ENCODE peak calls at places on chromosome 22, in eight cellular contexts. R is amygdala, C is mucosa of gallbladder, G is activated T-cell treated with anti-CD3 and anti-CD28 coated beads for 24 hours, L is right atrium auricular region, P is psoas muscle, E is posterior cingulate gyrus, X is astrocyte of the hippocampus. J is an unnamed sample.

GRCh38 chr22:27961680-27962079 is 42.6 kb upstream of the PITPNB start:
- DNase-seq in R (no peak), C (no peak), G (no peak), L (no peak), P (no peak), E (no peak), X (no peak), J (no peak)

GRCh38 chr22:38788417-38788816 is 5.5 kb downstream of the DNAL4 start:
- DNase-seq in R (no peak), C (peak), G (no peak), L (peak), P (no peak), E (no peak), X (peak), J (no peak)

GRCh38 chr22:43880743-43881055 is 11.1 kb downstream of the PNPLA5 start:
- DNase-seq in R (no peak), C (no peak), G (no peak), L (no peak), P (peak), E (peak), X (no peak), J (no peak)

GRCh38 chr22:48779661-48780596 is 1047.7 kb downstream of the BRD1 start:
- DNase-seq in R (no peak), C (no peak), G (no peak), L (peak), P (no peak), E (no peak), X (no peak), J (no peak)

GRCh38 chr22:26986884-26987283 is 329.5 kb downstream of the MIAT start:
- DNase-seq in R (no peak), C (no peak), G (no peak), L (no peak), P (no peak), E (no peak), X (no peak), J (no peak)

GRCh38 chr22:26648011-26648497 is 9.3 kb upstream of the MIAT start:
- DNase-seq in R (no peak), C (no peak), G (no peak), L (no peak), P (no peak), E (peak), X (no peak), J (no peak)

GRCh38 chr22:31104869-31105268 is 2.5 kb downstream of the SELENOM start:
- DNase-seq in R (no peak), C (no peak), G (no peak), L (no peak), P (no peak), E (no peak), X (peak), J (no peak)

GRCh38 chr22:36086170-36086490 is 57.5 kb upstream of the RBFOX2 start:
- DNase-seq in R (no peak), C (no peak), G (no peak), L (no peak), P (no peak), E (no peak), X (no peak), J (no peak)

GRCh38 chr22:44337658-44338004 is 24.9 kb upstream of the SHISAL1 start:
- DNase-seq in R (no peak), C (no peak), G (no peak), L (peak), P (no peak), E (peak), X (peak), J (no peak)

GRCh38 chr22:49955581-49956417 is 4.8 kb upstream of the PIM3 start:
- DNase-seq in R (no peak), C (no peak), G (no peak), L (no peak), P (peak), E (peak), X (no peak), J (no peak)

GRCh38 chr22:50260801-50261614 is 475 bp downstream of the MAPK12 start:
- DNase-seq in R (no peak), C (no peak), G (no peak), L (no peak), P (peak), E (peak), X (peak), J (no peak)

GRCh38 chr22:33882991-33883390 is 37.3 kb downstream of the LARGE1 start:
- DNase-seq in R (no peak), C (no peak), G (no peak), L (no peak), P (no peak), E (no peak), X (no peak), J (no peak)

GRCh38 chr22:42939941-42940653 is 74.9 kb downstream of the PACSIN2 start:
- DNase-seq in R (no peak), C (peak), G (no peak), L (no peak), P (no peak), E (no peak), X (peak), J (no peak)

GRCh38 chr22:20550057-20550817 is 42.8 kb downstream of the MED15 start:
- DNase-seq in R (no peak), C (no peak), G (no peak), L (no peak), P (peak), E (no peak), X (no peak), J (no peak)

GRCh38 chr22:37794376-37794775 is 13.4 kb upstream of the GCAT start:
- DNase-seq in R (no peak), C (no peak), G (no peak), L (no peak), P (no peak), E (no peak), X (no peak), J (no peak)

GRCh38 chr22:21447694-21448402 is 19.3 kb upstream of the TMEM191C start:
- DNase-seq in R (no peak), C (peak), G (no peak), L (no peak), P (peak), E (peak), X (no peak), J (peak)

GRCh38 chr22:38135133-38135706 is 24.7 kb upstream of the BAIAP2L2 start:
- DNase-seq in R (no peak), C (no peak), G (no peak), L (no peak), P (no peak), E (peak), X (peak), J (no peak)

GRCh38 chr22:31177420-31178162 is 17.6 kb downstream of the RNF185 start:
- DNase-seq in R (no peak), C (peak), G (no peak), L (no peak), P (no peak), E (no peak), X (peak), J (peak)

GRCh38 chr22:27462190-27462589 is 339.4 kb downstream of the MN1 start:
- DNase-seq in R (peak), C (no peak), G (no peak), L (no peak), P (no peak), E (peak), X (peak), J (no peak)

GRCh38 chr22:23219787-23220484 is 39.6 kb downstream of the BCR start:
- DNase-seq in R (no peak), C (peak), G (peak), L (no peak), P (no peak), E (peak), X (peak), J (no peak)

GRCh38 chr22:24302591-24302990 is 32.0 kb downstream of the SPECC1L start:
- DNase-seq in R (no peak), C (no peak), G (no peak), L (no peak), P (no peak), E (no peak), X (no peak), J (no peak)

GRCh38 chr22:19038164-19038546 is 84.1 kb downstream of the DGCR2 start:
- DNase-seq in R (no peak), C (no peak), G (no peak), L (no peak), P (no peak), E (peak), X (no peak), J (no peak)

GRCh38 chr22:44033689-44034088 is 9.6 kb downstream of the PARVB start:
- DNase-seq in R (no peak), C (no peak), G (no peak), L (no peak), P (peak), E (peak), X (no peak), J (no peak)

GRCh38 chr22:19629720-19630419 is 84.4 kb upstream of the SEPTIN5 start:
- DNase-seq in R (no peak), C (peak), G (peak), L (peak), P (peak), E (peak), X (peak), J (peak)

GRCh38 chr22:37684803-37685615 is 1.1 kb upstream of the NOL12 start:
- DNase-seq in R (no peak), C (peak), G (no peak), L (no peak), P (no peak), E (no peak), X (no peak), J (no peak)

GRCh38 chr22:24525416-24526037 is 29.4 kb downstream of the GUCD1 start:
- DNase-seq in R (peak), C (peak), G (peak), L (peak), P (peak), E (peak), X (peak), J (peak)

GRCh38 chr22:47610281-47610680 is 847.8 kb downstream of the TBC1D22A start:
- DNase-seq in R (no peak), C (no peak), G (no peak), L (no peak), P (peak), E (peak), X (no peak), J (no peak)

GRCh38 chr22:26589845-26590524 is at the start of gene TPST2:
- DNase-seq in R (peak), C (peak), G (peak), L (peak), P (peak), E (peak), X (peak), J (peak)

GRCh38 chr22:50114221-50114981 is 24.6 kb downstream of the MOV10L1 start:
- DNase-seq in R (no peak), C (peak), G (no peak), L (no peak), P (no peak), E (no peak), X (peak), J (peak)

GRCh38 chr22:38872831-38873248 is 824 bp upstream of the CBX6 start:
- DNase-seq in R (no peak), C (peak), G (no peak), L (peak), P (peak), E (peak), X (peak), J (peak)

GRCh38 chr22:49960967-49961600 is 512 bp downstream of the PIM3 start:
- DNase-seq in R (no peak), C (no peak), G (no peak), L (no peak), P (peak), E (peak), X (no peak), J (peak)

GRCh38 chr22:30882181-30882771 is 86.3 kb downstream of the MORC2 start:
- DNase-seq in R (no peak), C (no peak), G (no peak), L (no peak), P (no peak), E (peak), X (no peak), J (no peak)

GRCh38 chr22:27726726-27727449 is 74.7 kb downstream of the MN1 start:
- DNase-seq in R (no peak), C (peak), G (no peak), L (peak), P (peak), E (no peak), X (peak), J (peak)

GRCh38 chr22:26968873-26969272 is 311.5 kb downstream of the MIAT start:
- DNase-seq in R (no peak), C (no peak), G (no peak), L (no peak), P (no peak), E (no peak), X (no peak), J (no peak)

GRCh38 chr22:40120783-40121182 is 56.9 kb upstream of the TNRC6B start:
- DNase-seq in R (no peak), C (no peak), G (no peak), L (no peak), P (no peak), E (no peak), X (no peak), J (no peak)

GRCh38 chr22:23984430-23984829 is 4.5 kb downstream of the GSTT2 start:
- DNase-seq in R (no peak), C (peak), G (no peak), L (no peak), P (peak), E (no peak), X (peak), J (peak)

GRCh38 chr22:31490496-31490925 is 869 bp upstream of the EIF4ENIF1 start:
- DNase-seq in R (no peak), C (peak), G (peak), L (peak), P (peak), E (no peak), X (peak), J (peak)

GRCh38 chr22:44400763-44401060 is 88.0 kb upstream of the SHISAL1 start:
- DNase-seq in R (no peak), C (no peak), G (no peak), L (no peak), P (no peak), E (peak), X (peak), J (no peak)

J was measured in ureter.